ENCODE peak calls at places on chromosomes 12 and 14, in four cellular contexts. M is cardiac muscle cell, T is T47D, X is psoas muscle. G is an unnamed sample.

GRCh38 chr14:51512321-51512720 is 139.4 kb upstream of the FRMD6 start:
- DNase-seq in T (no peak), M (no peak), X (no peak), G (no peak)

GRCh38 chr12:122995503-122996187 is 15.2 kb downstream of the ARL6IP4 start:
- DNase-seq in M (no peak), X (peak), T (no peak), G (no peak)

GRCh38 chr14:63088865-63089264 is 43.6 kb upstream of the KCNH5 start:
- DNase-seq in T (no peak), M (no peak), X (no peak), G (no peak)

GRCh38 chr12:82130763-82131162 is 227.4 kb downstream of the CCDC59 start:
- DNase-seq in X (no peak), M (no peak), T (no peak), G (no peak)

GRCh38 chr14:60349663-60350365 is 100.8 kb downstream of the PPM1A start:
- DNase-seq in M (peak), T (peak), X (no peak), G (peak)

GRCh38 chr12:45611061-45611460 is 118.4 kb upstream of the ARID2 start:
- DNase-seq in M (no peak), T (no peak), X (no peak), G (no peak)

GRCh38 chr12:108099778-108100177 is 29.3 kb upstream of the WSCD2 start:
- DNase-seq in X (no peak), T (no peak), M (no peak), G (no peak)

GRCh38 chr14:65927871-65928270 is 515.3 kb downstream of the FUT8 start:
- DNase-seq in M (no peak), T (no peak), X (no peak), G (peak)

GRCh38 chr14:104897286-104898194 is 27.1 kb upstream of the PLD4 start:
- DNase-seq in T (no peak), X (peak), M (no peak), G (no peak)

GRCh38 chr12:68148261-68148951 is 11.1 kb downstream of the IFNG start:
- DNase-seq in T (peak), X (no peak), M (no peak), G (no peak)

GRCh38 chr14:80959448-80960006 is 4.1 kb downstream of the TSHR start:
- DNase-seq in T (no peak), X (no peak), M (no peak), G (no peak)

GRCh38 chr14:77124345-77125274 is 17.0 kb downstream of the ZDHHC22 start:
- DNase-seq in T (peak), M (peak), X (peak), G (peak)

GRCh38 chr14:101007004-101007614 is 103.6 kb upstream of the RTL1 start:
- DNase-seq in M (no peak), X (no peak), T (no peak), G (no peak)

GRCh38 chr12:2583642-2584041 is 211.1 kb upstream of the FKBP4 start:
- DNase-seq in X (no peak), T (no peak), M (no peak), G (no peak)

GRCh38 chr14:74804219-74804825 is 41.2 kb downstream of the YLPM1 start:
- DNase-seq in T (peak), X (no peak), M (peak), G (peak)

GRCh38 chr12:2311001-2311778 is 258.4 kb downstream of the CACNA1C start:
- DNase-seq in X (no peak), M (peak), T (no peak), G (no peak)

GRCh38 chr12:7374423-7375144 is 69.4 kb downstream of the CD163L1 start:
- DNase-seq in M (peak), T (peak), X (no peak), G (peak)

GRCh38 chr12:121545459-121545858 is 35.4 kb downstream of the KDM2B start:
- DNase-seq in T (no peak), M (no peak), X (no peak), G (no peak)

GRCh38 chr12:13175499-13175898 is 21.0 kb upstream of the EMP1 start:
- DNase-seq in M (no peak), X (no peak), T (no peak), G (no peak)

GRCh38 chr12:113266106-113266895 is 45.0 kb downstream of the TPCN1 start:
- DNase-seq in T (no peak), X (no peak), M (no peak), G (no peak)

GRCh38 chr12:124861492-124861891 is 2.2 kb downstream of the SCARB1 start:
- DNase-seq in T (peak), M (peak), X (no peak), G (peak)

GRCh38 chr12:83505586-83505985 is 818.9 kb downstream of the TMTC2 start:
- DNase-seq in M (no peak), X (no peak), T (no peak), G (no peak)

GRCh38 chr14:61244051-61244450 is 37.1 kb downstream of the TMEM30B start:
- DNase-seq in T (no peak), M (no peak), X (no peak), G (no peak)

GRCh38 chr14:90397401-90398314 is 829 bp downstream of the CALM1 start:
- DNase-seq in M (peak), T (peak), X (peak), G (peak)

GRCh38 chr12:112537710-112538396 is 119.1 kb downstream of the PTPN11 start:
- DNase-seq in X (no peak), T (peak), M (peak), G (no peak)

GRCh38 chr12:47885012-47885501 is 19.7 kb downstream of the VDR start:
- DNase-seq in T (no peak), X (no peak), M (peak), G (peak)